ENCODE peak calls at places on chromosomes 4 and X, in five cellular contexts. J is Daoy, K is GM19239, E is Peyer's patch, S is EL. V is an unnamed sample.
A peak's percentile ranks its signal among the peaks of the same experiment; 100 is the strongest.

GRCh38 chrX:8179653-8180052 is 8.6 kb upstream of the VCX2 start:
- DNase-seq in J (no peak), K (no peak), S (no peak), E (no peak), V (no peak)

GRCh38 chr4:76578002-76578560 is 143.1 kb downstream of the SHROOM3 start:
- DNase-seq in K (no peak), J (no peak), S (no peak), E (no peak), V (no peak)

GRCh38 chr4:121811122-121811521 is 10.0 kb downstream of the EXOSC9 start:
- DNase-seq in K (no peak), E (no peak), S (no peak), J (no peak), V (no peak)

GRCh38 chr4:142696334-142697122 is 149.6 kb downstream of the INPP4B start:
- DNase-seq in S (no peak), E (peak; percentile 60), K (no peak), J (no peak), V (no peak)

GRCh38 chr4:156781852-156782251 is 189.7 kb downstream of the PDGFC start:
- DNase-seq in E (no peak), K (no peak), S (peak; percentile 76), J (peak; percentile 26), V (no peak)

GRCh38 chr4:4761128-4761991 is 98.1 kb upstream of the MSX1 start:
- DNase-seq in S (no peak), K (no peak), E (no peak), J (peak; percentile 34), V (no peak)

GRCh38 chr4:13470379-13470778 is 13.8 kb downstream of the RAB28 start:
- DNase-seq in J (no peak), E (no peak), K (no peak), S (no peak), V (no peak)

GRCh38 chrX:150982786-150983525 is at the start of gene HMGB3:
- DNase-seq in E (peak; percentile 91), K (peak; percentile 91), J (peak; percentile 95), S (peak; percentile 92), V (peak; percentile 87)

GRCh38 chr4:138592801-138593200 is 350.7 kb upstream of the SLC7A11 start:
- DNase-seq in S (no peak), E (no peak), J (no peak), K (no peak), V (no peak)

GRCh38 chr4:63620271-63620670 is 789.0 kb downstream of the TECRL start:
- DNase-seq in J (no peak), K (no peak), E (no peak), S (no peak), V (no peak)

GRCh38 chr4:139858436-139859225 is 193.0 kb downstream of the MGST2 start:
- DNase-seq in J (no peak), S (no peak), E (no peak), K (peak; percentile 9), V (no peak)

GRCh38 chr4:139123910-139124309 is 53.1 kb downstream of the ELF2 start:
- DNase-seq in J (no peak), K (no peak), S (no peak), E (no peak), V (no peak)

GRCh38 chr4:105140684-105141490 is 5.8 kb upstream of the TET2 start:
- DNase-seq in J (peak; percentile 4), S (peak; percentile 47), E (peak; percentile 68), K (no peak), V (no peak)

GRCh38 chr4:186807809-186808634 is 84.4 kb upstream of the FAT1 start:
- DNase-seq in K (no peak), S (peak; percentile 30), E (no peak), J (no peak), V (no peak)

GRCh38 chr4:92580816-92581215 is 277.1 kb downstream of the GRID2 start:
- DNase-seq in K (no peak), J (no peak), S (no peak), E (no peak), V (no peak)

GRCh38 chr4:188127157-188127874 is 11.9 kb upstream of the TRIML1 start:
- DNase-seq in E (no peak), S (peak; percentile 51), K (no peak), J (peak; percentile 78), V (no peak)

GRCh38 chr4:124641715-124642380 is 70.7 kb downstream of the ANKRD50 start:
- DNase-seq in J (peak; percentile 70), S (peak; percentile 86), E (no peak), K (no peak), V (no peak)

GRCh38 chr4:11568511-11568910 is 139.8 kb upstream of the HS3ST1 start:
- DNase-seq in E (no peak), S (no peak), K (no peak), J (no peak), V (no peak)

GRCh38 chrX:13692771-13693231 is 3.9 kb downstream of the RAB9A start:
- DNase-seq in E (no peak), S (no peak), J (no peak), K (no peak), V (no peak)

GRCh38 chr4:40255722-40256281 is 59.0 kb downstream of the RHOH start:
- DNase-seq in K (no peak), E (no peak), J (peak; percentile 86), S (peak; percentile 93), V (no peak)

GRCh38 chr4:156771171-156771837 is 200.3 kb downstream of the PDGFC start:
- DNase-seq in E (no peak), K (no peak), S (peak; percentile 74), J (peak; percentile 36), V (peak; percentile 61)

GRCh38 chrX:135737361-135738071 is 24.1 kb downstream of the CT45A1 start:
- DNase-seq in K (no peak), E (no peak), S (peak; percentile 2), J (peak; percentile 1), V (no peak)

GRCh38 chr4:85763207-85763606 is 288.3 kb downstream of the ARHGAP24 start:
- DNase-seq in E (no peak), J (no peak), K (no peak), S (no peak), V (no peak)

GRCh38 chr4:57926311-57926710 is 816.1 kb upstream of the IGFBP7 start:
- DNase-seq in J (no peak), E (no peak), K (no peak), S (no peak), V (no peak)

GRCh38 chr4:78167510-78167909 is 110.4 kb downstream of the FRAS1 start:
- DNase-seq in E (no peak), S (no peak), J (peak; percentile 23), K (no peak), V (no peak)

GRCh38 chrX:131521824-131522223 is 22.1 kb upstream of the OR13H1 start:
- DNase-seq in S (no peak), E (no peak), J (no peak), K (no peak), V (no peak)

GRCh38 chr4:178090640-178091411 is 648.6 kb upstream of the AGA start:
- DNase-seq in S (no peak), E (no peak), J (no peak), K (no peak), V (no peak)

GRCh38 chr4:82352825-82353370 is 20.9 kb downstream of the HNRNPD start:
- DNase-seq in J (no peak), E (no peak), K (no peak), S (no peak), V (no peak)

GRCh38 chr4:103451341-103451740 is 253.2 kb upstream of the CENPE start:
- DNase-seq in J (no peak), E (no peak), S (no peak), K (no peak), V (no peak)

GRCh38 chrX:132592880-132593279 is 104.0 kb upstream of the MBNL3 start:
- DNase-seq in S (no peak), E (no peak), K (peak; percentile 4), J (peak; percentile 3), V (no peak)

GRCh38 chr4:58760100-58760499 is 1649.9 kb upstream of the IGFBP7 start:
- DNase-seq in J (no peak), K (no peak), S (no peak), E (no peak), V (no peak)

GRCh38 chr4:83561381-83561780 is 25.5 kb downstream of the GPAT3 start:
- DNase-seq in K (no peak), J (peak; percentile 74), S (peak; percentile 66), E (peak; percentile 59), V (peak; percentile 52)

GRCh38 chr4:102343964-102344519 is 1.2 kb downstream of the SLC39A8 start:
- DNase-seq in K (no peak), E (no peak), S (no peak), J (peak; percentile 2), V (no peak)

GRCh38 chr4:80611366-80611765 is 275.8 kb downstream of the CFAP299 start:
- DNase-seq in S (no peak), K (no peak), E (peak; percentile 49), J (no peak), V (no peak)

GRCh38 chrX:125436855-125437254 is 117.2 kb downstream of the TEX13C start:
- DNase-seq in K (no peak), J (no peak), S (no peak), E (no peak), V (no peak)

GRCh38 chrX:9921407-9921806 is 45.8 kb upstream of the CLDN34 start:
- DNase-seq in E (no peak), K (no peak), J (no peak), S (no peak), V (no peak)